ENCODE peak calls at places on chromosomes 11 and 22, in nine cellular contexts. E, T, P, N, G, H, I, D and U are unnamed samples.

GRCh38 chr11:68659158-68659921 is 25.0 kb upstream of the GAL start:
- DNase-seq in T (peak), H (peak), E (no peak), G (no peak), N (peak), D (no peak), I (no peak), P (no peak), U (peak)

GRCh38 chr11:67599149-67599548 is 7.6 kb upstream of the NDUFV1 start:
- DNase-seq in I (no peak), T (no peak), P (no peak), N (no peak), H (no peak), G (no peak), D (no peak), E (no peak), U (no peak)

GRCh38 chr11:123653997-123654565 is 343 bp downstream of the SCN3B start:
- DNase-seq in D (peak), P (no peak), E (no peak), T (peak), N (peak), G (peak), I (no peak), H (no peak), U (no peak)

GRCh38 chr11:69278091-69278867 is 15.7 kb upstream of the MYEOV start:
- DNase-seq in T (no peak), I (no peak), G (no peak), E (no peak), H (no peak), P (no peak), N (no peak), D (no peak), U (no peak)

GRCh38 chr11:35583843-35584242 is 34.4 kb upstream of the FJX1 start:
- DNase-seq in H (no peak), G (no peak), T (no peak), E (no peak), D (no peak), P (no peak), N (no peak), I (no peak), U (no peak)

GRCh38 chr11:65382804-65383368 is 440 bp upstream of the SLC25A45 start:
- DNase-seq in N (no peak), E (no peak), I (peak), D (no peak), P (no peak), G (no peak), H (no peak), T (no peak), U (no peak)

GRCh38 chr11:99822846-99823565 is 802.3 kb downstream of the CNTN5 start:
- DNase-seq in E (no peak), D (no peak), G (no peak), P (no peak), I (no peak), H (no peak), T (no peak), N (no peak), U (no peak)

GRCh38 chr11:86459682-86460460 is 85.2 kb downstream of the CCDC81 start:
- DNase-seq in E (peak), D (no peak), I (no peak), P (no peak), H (no peak), G (no peak), T (peak), N (no peak), U (peak)

GRCh38 chr11:100684101-100685065 is 2.7 kb upstream of the ARHGAP42 start:
- DNase-seq in G (no peak), E (peak), H (no peak), P (no peak), T (no peak), D (no peak), N (no peak), I (no peak), U (no peak)

GRCh38 chr22:29044657-29045176 is 16.9 kb downstream of the C22orf31 start:
- DNase-seq in D (no peak), P (no peak), I (no peak), E (no peak), T (no peak), H (no peak), G (no peak), N (no peak), U (peak)

GRCh38 chr11:9625158-9625557 is 38.7 kb upstream of the SWAP70 start:
- DNase-seq in D (no peak), N (no peak), E (no peak), T (peak), H (no peak), P (no peak), G (no peak), I (no peak), U (no peak)

GRCh38 chr11:67372993-67373915 is at the start of gene CLCF1:
- DNase-seq in T (peak), I (peak), P (peak), G (peak), D (peak), N (peak), E (no peak), H (no peak), U (peak)

GRCh38 chr11:15897211-15897960 is 459.0 kb downstream of the SOX6 start:
- DNase-seq in G (no peak), P (no peak), T (no peak), N (peak), H (no peak), E (no peak), D (no peak), I (no peak), U (peak)

GRCh38 chr22:43171019-43171491 is 15.9 kb downstream of the TTLL12 start:
- DNase-seq in D (no peak), P (no peak), E (no peak), N (no peak), G (no peak), T (no peak), H (no peak), I (no peak), U (no peak)

GRCh38 chr11:9815486-9816136 is 151.7 kb downstream of the SWAP70 start:
- DNase-seq in G (no peak), T (no peak), N (no peak), H (no peak), I (no peak), E (no peak), D (peak), P (no peak), U (peak)

GRCh38 chr11:95419915-95420314 is 188.9 kb upstream of the SESN3 start:
- DNase-seq in H (no peak), G (no peak), I (no peak), D (no peak), P (no peak), T (no peak), E (no peak), N (no peak), U (peak)

GRCh38 chr22:28773461-28773867 is 969 bp downstream of the CCDC117 start:
- DNase-seq in P (no peak), H (no peak), E (no peak), G (no peak), I (no peak), N (no peak), T (no peak), D (peak), U (no peak)

GRCh38 chr11:7600205-7600775 is 73.0 kb downstream of the CYB5R2 start:
- DNase-seq in E (peak), G (no peak), P (no peak), N (no peak), I (no peak), D (peak), H (no peak), T (peak), U (peak)

GRCh38 chr11:66970808-66971442 is 4.2 kb upstream of the C11orf86 start:
- DNase-seq in I (no peak), H (no peak), G (no peak), E (peak), D (peak), T (no peak), P (no peak), N (no peak), U (peak)

GRCh38 chr11:126452256-126452655 is 96.8 kb downstream of the ST3GAL4 start:
- DNase-seq in E (no peak), I (no peak), D (no peak), H (no peak), P (no peak), G (no peak), N (no peak), T (no peak), U (no peak)

GRCh38 chr11:9711454-9712307 is 47.8 kb downstream of the SWAP70 start:
- DNase-seq in G (no peak), T (no peak), D (no peak), N (no peak), E (no peak), H (no peak), P (no peak), I (no peak), U (no peak)

GRCh38 chr11:103618532-103618931 is 417.9 kb upstream of the DDI1 start:
- DNase-seq in P (no peak), D (no peak), I (no peak), N (no peak), T (no peak), G (no peak), E (no peak), H (no peak), U (peak)

GRCh38 chr22:17396531-17396930 is 27.3 kb downstream of the CECR2 start:
- DNase-seq in N (no peak), H (no peak), G (no peak), T (no peak), E (no peak), P (no peak), D (no peak), I (no peak), U (no peak)

GRCh38 chr11:16356057-16356750 is at the start of gene SOX6:
- DNase-seq in I (no peak), H (no peak), P (no peak), D (no peak), T (peak), E (no peak), G (no peak), N (no peak), U (peak)

GRCh38 chr11:76629853-76630599 is 40.5 kb downstream of the LRRC32 start:
- DNase-seq in T (peak), H (no peak), D (peak), E (no peak), N (peak), I (no peak), P (no peak), G (peak), U (no peak)

GRCh38 chr11:89119426-89119825 is 53.6 kb upstream of the GRM5 start:
- DNase-seq in I (no peak), P (no peak), G (no peak), T (no peak), H (no peak), E (no peak), N (no peak), D (no peak), U (no peak)

GRCh38 chr11:121318848-121319834 is 26.6 kb downstream of the SC5D start:
- DNase-seq in G (no peak), E (peak), I (no peak), T (no peak), H (peak), D (peak), P (no peak), N (no peak), U (peak)

GRCh38 chr11:48154162-48154561 is 62.4 kb upstream of the OR4B1 start:
- DNase-seq in H (no peak), D (no peak), G (no peak), P (no peak), T (no peak), N (no peak), E (no peak), I (no peak), U (no peak)

GRCh38 chr22:47174096-47174495 is 411.6 kb downstream of the TBC1D22A start:
- DNase-seq in T (no peak), I (no peak), D (no peak), G (no peak), H (no peak), E (no peak), N (no peak), P (no peak), U (no peak)

GRCh38 chr11:19027829-19028595 is 32.5 kb downstream of the MRGPRX2 start:
- DNase-seq in H (no peak), P (no peak), D (no peak), T (no peak), E (peak), N (no peak), I (no peak), G (no peak), U (peak)